ENCODE peak calls at places on chromosomes 2 and 18, in four cellular contexts. B, P, C and Y are unnamed samples.

GRCh38 chr2:43724728-43725526 is 48.7 kb upstream of the C1GALT1C1L start:
- DNase-seq in B (no peak), P (no peak), C (no peak), Y (no peak)

GRCh38 chr2:10518470-10519060 is 70.4 kb upstream of the ODC1 start:
- DNase-seq in B (no peak), P (no peak), C (no peak), Y (no peak)

GRCh38 chr2:55164534-55165104 is 67.5 kb downstream of the CLHC1 start:
- DNase-seq in B (no peak), P (no peak), C (no peak), Y (no peak)

GRCh38 chr18:9951022-9951859 is 37.4 kb downstream of the VAPA start:
- DNase-seq in B (peak; percentile 55), P (no peak), C (peak; percentile 59), Y (no peak)

GRCh38 chr2:230913812-230914211 is 11.2 kb downstream of the GPR55 start:
- DNase-seq in B (no peak), P (no peak), C (no peak), Y (peak; percentile 6)

GRCh38 chr2:217065695-217066405 is 206.0 kb upstream of the TNP1 start:
- DNase-seq in B (no peak), P (no peak), C (no peak), Y (no peak)

GRCh38 chr2:62456721-62457539 is 49.1 kb downstream of the TMEM17 start:
- DNase-seq in B (no peak), P (peak; percentile 49), C (peak; percentile 63), Y (peak; percentile 94)

GRCh38 chr2:48714240-48714639 is 41.3 kb downstream of the LHCGR start:
- DNase-seq in B (no peak), P (no peak), C (no peak), Y (no peak)

GRCh38 chr2:216596986-216597509 is 36.2 kb upstream of the IGFBP2 start:
- DNase-seq in B (no peak), P (no peak), C (no peak), Y (no peak)

GRCh38 chr2:131039535-131039907 is 53.7 kb downstream of the FAM168B start:
- DNase-seq in B (no peak), P (no peak), C (no peak), Y (peak; percentile 70)

GRCh38 chr2:156476516-156477206 is 40.5 kb downstream of the GPD2 start:
- DNase-seq in B (no peak), P (no peak), C (no peak), Y (no peak)

GRCh38 chr2:20487392-20488135 is 40.7 kb downstream of the RHOB start:
- DNase-seq in B (no peak), P (no peak), C (no peak), Y (peak; percentile 69)

GRCh38 chr2:216023055-216023648 is 9.8 kb upstream of the MREG start:
- DNase-seq in B (peak; percentile 42), P (no peak), C (peak; percentile 66), Y (no peak)

GRCh38 chr2:10433948-10434884 is 13.9 kb downstream of the ODC1 start:
- DNase-seq in B (no peak), P (no peak), C (no peak), Y (no peak)

GRCh38 chr2:157746234-157746950 is 117.7 kb upstream of the ACVR1C start:
- DNase-seq in B (no peak), P (no peak), C (no peak), Y (no peak)

GRCh38 chr2:177466337-177467195 is 74.0 kb downstream of the AGPS start:
- DNase-seq in B (no peak), P (no peak), C (no peak), Y (no peak)

GRCh38 chr18:10414293-10414842 is 40.1 kb upstream of the APCDD1 start:
- DNase-seq in B (no peak), P (no peak), C (no peak), Y (peak; percentile 81)

GRCh38 chr18:54278615-54279014 is 9.3 kb downstream of the POLI start:
- DNase-seq in B (no peak), P (no peak), C (no peak), Y (no peak)

GRCh38 chr18:54284535-54284934 is 15.2 kb downstream of the POLI start:
- DNase-seq in B (no peak), P (no peak), C (no peak), Y (no peak)

GRCh38 chr18:54277899-54278298 is 8.6 kb downstream of the POLI start:
- DNase-seq in B (no peak), P (no peak), C (no peak), Y (no peak)

GRCh38 chr18:54279477-54280205 is 10.3 kb downstream of the POLI start:
- DNase-seq in B (no peak), P (no peak), C (peak; percentile 26), Y (no peak)

DNA sequence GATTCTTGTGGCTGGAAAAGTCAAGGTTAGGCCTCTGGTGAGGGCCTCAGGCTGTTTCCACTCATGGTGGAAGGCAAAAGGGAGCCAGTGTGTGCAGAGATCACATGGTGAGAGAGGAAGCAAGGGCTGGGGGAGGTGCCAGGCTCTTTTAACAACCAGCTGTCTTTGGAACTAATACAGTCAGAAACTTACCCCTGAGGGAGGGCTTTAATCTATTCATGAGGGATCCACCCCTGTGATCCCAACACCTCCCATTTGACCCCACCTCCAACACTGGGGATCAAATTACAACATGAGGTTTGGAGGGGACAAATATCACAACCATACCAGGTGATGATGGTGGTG is 10.9 kb downstream of the POLI start:
- DNase-seq in B (no peak), P (no peak), C (no peak), Y (no peak)
- TF ChIP-seq CTCF in B (no peak), P (no peak), C (no peak), Y (no peak)

GRCh38 chr2:133952420-133952819 is 301.5 kb upstream of the MGAT5 start:
- DNase-seq in B (no peak), P (no peak), C (no peak), Y (no peak)
- H3K4me3 ChIP-seq in B (no peak overlapping the region), P (no peak overlapping the region), C (no peak overlapping the region), Y (no peak overlapping the region)

GRCh38 chr2:195656859-195657633 is at the start of gene SLC39A10:
- DNase-seq in B (peak; percentile 95), P (peak; percentile 97), C (peak; percentile 98), Y (peak; percentile 99)
- TF ChIP-seq POLR2A in B (peak; percentile 87), P (peak; percentile 92), C (peak; percentile 96), Y (no peak)

DNA sequence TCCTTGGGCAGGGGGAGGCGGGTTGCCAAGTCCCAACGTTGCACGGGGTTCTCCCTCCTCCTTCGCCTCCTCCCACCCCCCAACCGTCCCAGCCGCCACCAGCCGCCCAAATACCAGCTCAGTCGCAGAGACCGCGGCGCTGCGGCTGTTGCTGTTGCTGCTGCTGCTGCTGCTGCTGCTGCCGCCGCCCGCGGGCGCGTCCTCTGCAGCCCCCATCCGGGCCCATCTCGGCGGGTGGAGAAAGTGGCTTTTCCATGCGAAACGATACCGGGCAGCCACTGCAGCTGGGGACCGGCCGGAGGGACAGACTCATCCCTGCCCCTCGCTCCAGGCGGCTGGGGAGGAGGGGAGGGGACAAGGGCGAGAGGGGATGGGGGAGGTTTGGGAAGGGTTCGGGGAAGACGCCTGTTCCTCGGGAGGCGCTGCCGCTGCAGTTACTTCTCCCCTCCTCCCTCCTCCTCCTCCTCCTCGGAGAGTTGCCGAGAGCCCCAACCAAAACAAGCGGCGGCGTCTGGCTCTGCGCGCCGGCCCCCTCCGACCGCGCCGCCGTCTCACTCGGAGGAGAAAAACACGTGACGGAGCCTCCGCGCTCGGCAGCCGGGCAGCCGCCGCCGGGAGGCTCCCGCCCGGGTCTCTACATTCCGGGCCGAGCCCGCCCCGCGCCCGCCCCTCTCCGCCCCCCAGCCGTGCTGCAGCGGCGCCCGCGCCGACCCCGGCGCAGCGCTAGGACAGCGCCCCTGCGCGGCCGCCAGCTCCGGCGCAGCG is at the start of gene IRS1:
- DNase-seq in B (peak; percentile 32), P (no peak), C (peak; percentile 66), Y (peak; percentile 93)
- TF ChIP-seq CTCF in B (no peak), P (peak; percentile 27), C (no peak), Y (no peak)

GRCh38 chr2:24181849-24182248 is 7.0 kb downstream of the FAM228A start:
- DNase-seq in B (no peak), P (no peak), C (no peak), Y (no peak)

GRCh38 chr2:24182507-24182906 is 7.7 kb downstream of the FAM228A start:
- DNase-seq in B (no peak), P (no peak), C (peak; percentile 27), Y (no peak)

GRCh38 chr2:24183369-24184069 is 8.7 kb downstream of the FAM228A start:
- DNase-seq in B (no peak), P (no peak), C (no peak), Y (no peak)

GRCh38 chr2:24176326-24176725 is 1.5 kb downstream of the FAM228A start:
- DNase-seq in B (no peak), P (no peak), C (no peak), Y (no peak)

GRCh38 chr2:24179683-24180082 is 4.8 kb downstream of the FAM228A start:
- DNase-seq in B (no peak), P (no peak), C (no peak), Y (no peak)
- H3K4me3 ChIP-seq in B (no peak overlapping the region), P (no peak overlapping the region), C (no peak overlapping the region), Y (no peak overlapping the region)

DNA sequence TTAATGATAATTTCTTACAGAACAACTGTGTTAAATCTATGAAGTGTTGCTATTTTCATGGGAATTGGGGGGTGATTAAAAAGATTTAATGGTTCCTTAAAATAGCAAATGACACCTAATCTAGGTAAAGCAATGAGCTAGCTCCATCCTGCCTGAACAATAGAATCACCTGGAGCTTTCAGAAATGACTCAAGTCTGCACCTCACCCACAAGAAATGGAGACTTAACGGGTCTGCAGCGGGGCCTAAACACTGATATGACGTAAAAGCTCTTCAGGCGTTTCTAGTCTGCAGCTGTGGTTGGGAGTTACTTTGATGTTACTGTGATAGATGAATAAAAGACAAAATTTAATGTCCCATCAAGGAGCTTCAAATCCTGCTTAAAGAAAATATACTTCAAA is 328.2 kb downstream of the RND3 start:
- DNase-seq in B (no peak), P (no peak), C (no peak), Y (no peak)
- TF ChIP-seq POLR2A in B (no peak), P (no peak), C (no peak), Y (no peak)

DNA sequence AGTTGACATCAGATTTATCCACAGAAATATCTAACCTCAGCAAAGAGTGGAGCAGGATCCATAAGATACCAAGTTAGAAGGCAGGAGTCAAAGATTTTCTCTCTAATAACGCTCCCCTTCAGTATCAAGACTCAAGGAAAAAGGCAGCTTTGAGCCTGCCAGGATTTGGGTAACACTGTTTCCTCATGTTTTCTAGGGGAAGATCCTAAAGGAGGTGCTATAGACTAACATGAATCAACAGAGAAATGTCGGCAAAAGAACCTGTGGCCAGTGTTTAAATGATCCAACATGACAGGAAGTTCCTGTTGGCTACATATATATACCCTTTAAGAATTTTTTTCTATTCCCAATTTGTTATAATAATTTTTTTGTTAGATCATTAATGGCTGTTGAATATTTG is 402.3 kb downstream of the TGIF1 start:
- DNase-seq in B (no peak), P (no peak), C (no peak), Y (no peak)
- TF ChIP-seq CTCF in B (peak; percentile 6), P (no peak), C (no peak), Y (no peak)